ENCODE peak calls at places on chromosomes 7 and 10, in ten cellular contexts. H, E, O, C, G, U, N, W, P and Y are unnamed samples.

GRCh38 chr10:14625210-14625621 is 149.5 kb downstream of the FAM107B start:
- DNase-seq in H (no peak), E (no peak), O (no peak), C (no peak), G (no peak), U (peak), N (no peak), W (no peak), P (no peak), Y (no peak)

GRCh38 chr7:150978136-150978789 is at the start of gene KCNH2:
- DNase-seq in H (peak), E (no peak), O (peak), C (peak), G (peak), U (peak), N (no peak), W (peak), P (no peak), Y (peak)

GRCh38 chr7:36391436-36392198 is 2.0 kb downstream of the ANLN start:
- DNase-seq in H (peak), E (no peak), O (no peak), C (no peak), G (peak), U (no peak), N (no peak), W (no peak), P (no peak), Y (peak)

GRCh38 chr7:20777377-20778062 is 9.2 kb downstream of the SP8 start:
- DNase-seq in H (no peak), E (no peak), O (no peak), C (no peak), G (no peak), U (no peak), N (no peak), W (no peak), P (no peak), Y (no peak)

GRCh38 chr10:124078028-124078427 is 15.4 kb downstream of the CHST15 start:
- DNase-seq in H (no peak), E (no peak), O (no peak), C (no peak), G (no peak), U (no peak), N (no peak), W (no peak), P (no peak), Y (no peak)

GRCh38 chr7:5423844-5424688 is 432 bp upstream of the TNRC18 start:
- DNase-seq in H (peak), E (no peak), O (peak), C (peak), G (peak), U (peak), N (peak), W (peak), P (peak), Y (peak)

GRCh38 chr7:118803-119376 is 73.5 kb upstream of the FAM20C start:
- DNase-seq in H (peak), E (no peak), O (no peak), C (no peak), G (no peak), U (no peak), N (no peak), W (no peak), P (no peak), Y (no peak)

GRCh38 chr7:73704640-73705550 is 14.6 kb downstream of the STX1A start:
- DNase-seq in H (no peak), E (no peak), O (peak), C (peak), G (no peak), U (no peak), N (peak), W (no peak), P (no peak), Y (no peak)

GRCh38 chr10:93383562-93383981 is 98.6 kb downstream of the MYOF start:
- DNase-seq in H (no peak), E (no peak), O (no peak), C (peak), G (no peak), U (no peak), N (no peak), W (no peak), P (peak), Y (no peak)

GRCh38 chr7:36082910-36083309 is 70.1 kb upstream of the EEPD1 start:
- DNase-seq in H (peak), E (no peak), O (no peak), C (no peak), G (no peak), U (no peak), N (no peak), W (no peak), P (no peak), Y (no peak)

GRCh38 chr7:140160308-140160707 is 16.5 kb downstream of the KDM7A start:
- DNase-seq in H (peak), E (no peak), O (no peak), C (no peak), G (no peak), U (peak), N (no peak), W (no peak), P (no peak), Y (no peak)

GRCh38 chr7:157054927-157055326 is 44.5 kb upstream of the MNX1 start:
- DNase-seq in H (no peak), E (no peak), O (no peak), C (no peak), G (no peak), U (no peak), N (no peak), W (no peak), P (no peak), Y (no peak)

GRCh38 chr7:112423987-112424386 is 26.3 kb upstream of the IFRD1 start:
- DNase-seq in H (peak), E (no peak), O (no peak), C (no peak), G (no peak), U (no peak), N (no peak), W (no peak), P (no peak), Y (no peak)

GRCh38 chr7:412731-413356 is 106.8 kb downstream of the PDGFA start:
- DNase-seq in H (no peak), E (no peak), O (no peak), C (no peak), G (no peak), U (no peak), N (no peak), W (no peak), P (no peak), Y (no peak)

GRCh38 chr10:27568196-27569175 is 64.4 kb downstream of the RAB18 start:
- DNase-seq in H (peak), E (no peak), O (no peak), C (no peak), G (no peak), U (no peak), N (no peak), W (no peak), P (no peak), Y (no peak)

GRCh38 chr10:89574348-89574747 is 39.0 kb upstream of the SLC16A12 start:
- DNase-seq in H (peak), E (no peak), O (no peak), C (no peak), G (no peak), U (no peak), N (no peak), W (no peak), P (no peak), Y (no peak)

GRCh38 chr7:135259702-135260101 is 26.1 kb downstream of the STRA8 start:
- DNase-seq in H (no peak), E (no peak), O (no peak), C (no peak), G (no peak), U (no peak), N (no peak), W (no peak), P (no peak), Y (no peak)

GRCh38 chr7:121576148-121576921 is 180.2 kb upstream of the FAM3C start:
- DNase-seq in H (no peak), E (no peak), O (no peak), C (no peak), G (no peak), U (peak), N (no peak), W (no peak), P (no peak), Y (no peak)

GRCh38 chr7:79880312-79880711 is 254.3 kb upstream of the GNAI1 start:
- DNase-seq in H (no peak), E (no peak), O (no peak), C (no peak), G (no peak), U (no peak), N (no peak), W (no peak), P (no peak), Y (no peak)

GRCh38 chr7:103880201-103880600 is 109.3 kb downstream of the RELN start:
- DNase-seq in H (no peak), E (no peak), O (no peak), C (no peak), G (no peak), U (no peak), N (no peak), W (no peak), P (no peak), Y (no peak)

GRCh38 chr7:37435156-37435555 is 13.5 kb downstream of the ELMO1 start:
- DNase-seq in H (no peak), E (no peak), O (no peak), C (no peak), G (no peak), U (no peak), N (no peak), W (no peak), P (no peak), Y (no peak)

GRCh38 chr10:5297466-5297865 is 67.3 kb upstream of the UCN3 start:
- DNase-seq in H (peak), E (peak), O (no peak), C (peak), G (no peak), U (no peak), N (no peak), W (no peak), P (no peak), Y (no peak)

GRCh38 chr10:100653957-100654834 is 91.2 kb upstream of the PAX2 start:
- DNase-seq in H (peak), E (no peak), O (no peak), C (no peak), G (peak), U (peak), N (no peak), W (no peak), P (no peak), Y (no peak)

GRCh38 chr10:3068201-3068967 is 1.0 kb downstream of the PFKP start:
- DNase-seq in H (peak), E (peak), O (peak), C (peak), G (peak), U (peak), N (no peak), W (no peak), P (peak), Y (peak)

GRCh38 chr10:3067045-3067858 is at the start of gene PFKP:
- DNase-seq in H (peak), E (peak), O (peak), C (peak), G (peak), U (peak), N (no peak), W (no peak), P (no peak), Y (peak)

GRCh38 chr10:3067859-3068179 is 471 bp downstream of the PFKP start:
- DNase-seq in H (no peak), E (no peak), O (no peak), C (no peak), G (peak), U (no peak), N (no peak), W (no peak), P (no peak), Y (peak)

GRCh38 chr10:3069876-3070275 is 2.5 kb downstream of the PFKP start:
- DNase-seq in H (peak), E (no peak), O (no peak), C (no peak), G (no peak), U (no peak), N (no peak), W (no peak), P (no peak), Y (no peak)

GRCh38 chr10:3068968-3069737 is 1.8 kb downstream of the PFKP start:
- DNase-seq in H (peak), E (no peak), O (no peak), C (no peak), G (peak), U (peak), N (no peak), W (no peak), P (no peak), Y (peak)
- TF ChIP-seq CTCF in H (no peak), E (no peak), O (no peak), C (peak), G (peak), U (no peak), N (peak), W (peak), P (no peak), Y (no peak)

GRCh38 chr7:10022957-10023356 is 950.7 kb upstream of the PHF14 start:
- DNase-seq in H (no peak), E (no peak), O (no peak), C (peak), G (no peak), U (peak), N (no peak), W (no peak), P (no peak), Y (no peak)
- TF ChIP-seq CTCF in H (no peak), E (no peak), O (no peak), C (peak), G (no peak), U (no peak), N (peak), W (peak), P (no peak), Y (no peak)

GRCh38 chr7:55550010-55550409 is 22.3 kb downstream of the VOPP1 start:
- DNase-seq in H (no peak), E (no peak), O (no peak), C (no peak), G (no peak), U (no peak), N (no peak), W (no peak), P (no peak), Y (no peak)
- TF ChIP-seq CTCF in H (no peak), E (no peak), O (peak), C (no peak), G (peak), U (no peak), N (no peak), W (no peak), P (peak), Y (no peak)

GRCh38 chr7:122766593-122766992 is 63.9 kb upstream of the RNF148 start:
- DNase-seq in H (no peak), E (no peak), O (no peak), C (no peak), G (no peak), U (no peak), N (no peak), W (no peak), P (no peak), Y (no peak)
- TF ChIP-seq CTCF in H (no peak), E (no peak), O (no peak), C (no peak), G (no peak), U (no peak), N (no peak), W (no peak), P (no peak), Y (no peak)